ENCODE peak calls at places on chromosomes 2 and 18, in ten cellular contexts. One of them, this sample, is unnamed.
A peak's percentile ranks its signal among the peaks of the same experiment; 100 is the strongest.

GRCh38 chr2:29113891-29114321 is 1.3 kb upstream of the CLIP4 start:
- DNase-seq in A549: peak; percentile 83
- DNase-seq in HL-60: peak; percentile 23
- DNase-seq in colonic mucosa: peak; percentile 57
- DNase-seq in uterus: peak; percentile 18
- DNase-seq in foreskin fibroblast: peak; percentile 85
- DNase-seq in lower lobe of right lung: peak; percentile 80
- DNase-seq in osteocyte: no peak
- DNase-seq in fibroblast of the aortic adventitia: peak; percentile 85
- DNase-seq in mucosa of descending colon: peak; percentile 53
- DNase-seq in this sample: peak; percentile 81

GRCh38 chr2:229407170-229407569 is 136.1 kb upstream of the PID1 start:
- DNase-seq in A549: peak; percentile 90
- DNase-seq in HL-60: no peak
- DNase-seq in colonic mucosa: peak; percentile 53
- DNase-seq in uterus: peak; percentile 92
- DNase-seq in foreskin fibroblast: peak; percentile 93
- DNase-seq in lower lobe of right lung: peak; percentile 58
- DNase-seq in osteocyte: no peak
- DNase-seq in fibroblast of the aortic adventitia: peak; percentile 93
- DNase-seq in mucosa of descending colon: peak; percentile 20
- DNase-seq in this sample: peak; percentile 84

GRCh38 chr18:22699629-22700028 is 233.5 kb upstream of the RBBP8 start:
- DNase-seq in A549: no peak
- DNase-seq in HL-60: no peak
- DNase-seq in colonic mucosa: no peak
- DNase-seq in uterus: no peak
- DNase-seq in foreskin fibroblast: no peak
- DNase-seq in lower lobe of right lung: no peak
- DNase-seq in osteocyte: no peak
- DNase-seq in fibroblast of the aortic adventitia: no peak
- DNase-seq in mucosa of descending colon: no peak
- DNase-seq in this sample: no peak

GRCh38 chr18:48829443-48830149 is 121.2 kb downstream of the SMAD7 start:
- DNase-seq in A549: no peak
- DNase-seq in HL-60: no peak
- DNase-seq in colonic mucosa: no peak
- DNase-seq in uterus: peak; percentile 29
- DNase-seq in foreskin fibroblast: no peak
- DNase-seq in lower lobe of right lung: peak; percentile 51
- DNase-seq in osteocyte: peak; percentile 75
- DNase-seq in fibroblast of the aortic adventitia: no peak
- DNase-seq in mucosa of descending colon: no peak
- DNase-seq in this sample: peak; percentile 81

GRCh38 chr2:233143700-233144331 is 83.7 kb downstream of the INPP5D start:
- DNase-seq in A549: no peak
- DNase-seq in HL-60: no peak
- DNase-seq in colonic mucosa: no peak
- DNase-seq in uterus: no peak
- DNase-seq in foreskin fibroblast: no peak
- DNase-seq in lower lobe of right lung: no peak
- DNase-seq in osteocyte: no peak
- DNase-seq in fibroblast of the aortic adventitia: no peak
- DNase-seq in mucosa of descending colon: no peak
- DNase-seq in this sample: no peak

GRCh38 chr2:69491864-69492263 is 54.6 kb upstream of the NFU1 start:
- DNase-seq in A549: no peak
- DNase-seq in HL-60: no peak
- DNase-seq in colonic mucosa: no peak
- DNase-seq in uterus: no peak
- DNase-seq in foreskin fibroblast: no peak
- DNase-seq in lower lobe of right lung: no peak
- DNase-seq in osteocyte: no peak
- DNase-seq in fibroblast of the aortic adventitia: no peak
- DNase-seq in mucosa of descending colon: no peak
- DNase-seq in this sample: no peak

GRCh38 chr2:200747668-200748618 is 63.8 kb upstream of the BZW1 start:
- DNase-seq in A549: peak; percentile 94
- DNase-seq in HL-60: no peak
- DNase-seq in colonic mucosa: peak; percentile 43
- DNase-seq in uterus: no peak
- DNase-seq in foreskin fibroblast: peak; percentile 68
- DNase-seq in lower lobe of right lung: no peak
- DNase-seq in osteocyte: no peak
- DNase-seq in fibroblast of the aortic adventitia: peak; percentile 98
- DNase-seq in mucosa of descending colon: peak; percentile 64
- DNase-seq in this sample: no peak

GRCh38 chr2:95670167-95670566 is 78.4 kb downstream of the TRIM43 start:
- DNase-seq in A549: no peak
- DNase-seq in HL-60: no peak
- DNase-seq in colonic mucosa: no peak
- DNase-seq in uterus: no peak
- DNase-seq in foreskin fibroblast: peak; percentile 59
- DNase-seq in lower lobe of right lung: no peak
- DNase-seq in osteocyte: no peak
- DNase-seq in fibroblast of the aortic adventitia: peak; percentile 68
- DNase-seq in mucosa of descending colon: no peak
- DNase-seq in this sample: no peak

GRCh38 chr2:190119257-190119656 is 56.7 kb upstream of the MSTN start:
- DNase-seq in A549: no peak
- DNase-seq in HL-60: no peak
- DNase-seq in colonic mucosa: no peak
- DNase-seq in uterus: peak; percentile 25
- DNase-seq in foreskin fibroblast: no peak
- DNase-seq in lower lobe of right lung: peak; percentile 44
- DNase-seq in osteocyte: no peak
- DNase-seq in fibroblast of the aortic adventitia: peak; percentile 22
- DNase-seq in mucosa of descending colon: no peak
- DNase-seq in this sample: peak; percentile 64

GRCh38 chr2:234290196-234290595 is 206.7 kb downstream of the ARL4C start:
- DNase-seq in A549: no peak
- DNase-seq in HL-60: no peak
- DNase-seq in colonic mucosa: no peak
- DNase-seq in uterus: no peak
- DNase-seq in foreskin fibroblast: no peak
- DNase-seq in lower lobe of right lung: no peak
- DNase-seq in osteocyte: no peak
- DNase-seq in fibroblast of the aortic adventitia: no peak
- DNase-seq in mucosa of descending colon: no peak
- DNase-seq in this sample: no peak

DNA sequence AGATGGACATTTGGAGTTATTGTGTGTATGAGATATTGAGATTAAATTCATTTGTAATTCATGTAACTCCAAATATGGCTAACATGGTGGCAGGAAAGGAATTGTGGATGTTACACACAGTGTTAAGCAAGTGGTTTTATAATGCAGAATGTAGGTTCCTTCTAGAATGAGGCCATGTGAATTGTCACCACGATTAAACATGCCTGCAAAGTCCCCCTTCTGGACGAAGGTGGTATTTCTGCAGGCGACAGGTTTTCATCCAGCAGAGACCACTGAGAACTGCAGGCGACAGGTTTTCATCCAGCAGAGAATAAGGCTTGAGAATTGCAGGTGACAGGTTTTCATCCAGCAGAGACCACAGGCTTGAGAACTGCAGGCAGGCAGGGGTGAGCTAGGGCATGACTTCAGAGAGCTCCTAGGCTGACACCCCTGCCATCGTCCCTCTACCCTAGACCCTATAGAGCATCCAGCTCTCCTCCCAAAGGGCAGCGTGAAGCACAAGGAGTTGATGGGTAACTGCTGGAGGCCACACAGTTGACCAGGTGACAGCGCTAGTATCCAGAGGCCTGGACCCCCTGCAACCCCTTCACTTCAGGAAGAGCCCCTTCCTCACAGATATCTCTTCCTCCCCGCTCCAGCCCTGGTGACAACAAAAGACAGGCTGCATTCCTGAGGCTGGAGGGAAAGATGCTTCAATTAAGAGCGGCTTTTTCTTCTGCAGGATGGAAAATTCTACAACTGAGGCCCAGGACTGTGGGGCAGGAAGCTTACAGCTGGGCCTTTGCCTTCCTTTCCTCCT is 175.8 kb downstream of the LOXHD1 start:
- DNase-seq in A549: peak; percentile 35
- DNase-seq in HL-60: peak; percentile 65
- DNase-seq in colonic mucosa: peak; percentile 45
- DNase-seq in uterus: no peak
- DNase-seq in foreskin fibroblast: peak; percentile 30
- DNase-seq in lower lobe of right lung: no peak
- DNase-seq in osteocyte: no peak
- DNase-seq in fibroblast of the aortic adventitia: peak; percentile 48
- DNase-seq in mucosa of descending colon: peak; percentile 81
- DNase-seq in this sample: no peak
- TF ChIP-seq CTCF in A549: peak; percentile 35
- TF ChIP-seq CTCF in HL-60: peak; percentile 83
- TF ChIP-seq CTCF in colonic mucosa: peak; percentile 74
- TF ChIP-seq CTCF in uterus: peak; percentile 44
- TF ChIP-seq CTCF in foreskin fibroblast: peak; percentile 62
- TF ChIP-seq CTCF in lower lobe of right lung: peak; percentile 79
- TF ChIP-seq CTCF in osteocyte: peak; percentile 76
- TF ChIP-seq CTCF in fibroblast of the aortic adventitia: peak; percentile 72
- TF ChIP-seq CTCF in mucosa of descending colon: peak; percentile 44
- TF ChIP-seq CTCF in this sample: peak; percentile 82

DNA sequence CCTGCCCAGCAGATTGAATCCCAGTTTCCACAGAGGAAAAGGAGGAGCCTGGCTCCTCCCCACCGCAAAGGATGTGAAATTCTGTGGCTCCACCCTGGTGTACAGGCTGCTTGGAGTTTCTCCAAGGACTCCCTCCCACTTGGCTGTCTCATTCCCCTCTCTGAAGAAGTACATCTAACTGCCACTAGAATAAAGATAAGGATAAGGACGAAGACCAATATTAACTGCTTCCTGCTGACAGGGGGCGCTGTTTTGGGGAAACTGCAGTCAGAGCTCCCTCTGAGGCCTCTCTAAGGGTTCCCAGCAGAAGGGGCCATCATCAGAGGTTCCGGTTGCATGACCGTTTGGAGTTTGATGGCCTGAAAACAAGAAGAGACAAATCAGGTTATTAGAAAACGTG is 790.9 kb downstream of the CPS1 start:
- DNase-seq in A549: peak; percentile 18
- DNase-seq in HL-60: no peak
- DNase-seq in colonic mucosa: no peak
- DNase-seq in uterus: no peak
- DNase-seq in foreskin fibroblast: no peak
- DNase-seq in lower lobe of right lung: no peak
- DNase-seq in osteocyte: no peak
- DNase-seq in fibroblast of the aortic adventitia: no peak
- DNase-seq in mucosa of descending colon: no peak
- DNase-seq in this sample: no peak
- TF ChIP-seq CTCF in A549: no peak
- TF ChIP-seq CTCF in HL-60: no peak
- TF ChIP-seq CTCF in colonic mucosa: no peak
- TF ChIP-seq CTCF in uterus: no peak
- TF ChIP-seq CTCF in foreskin fibroblast: no peak
- TF ChIP-seq CTCF in lower lobe of right lung: no peak
- TF ChIP-seq CTCF in osteocyte: no peak
- TF ChIP-seq CTCF in fibroblast of the aortic adventitia: no peak
- TF ChIP-seq CTCF in mucosa of descending colon: no peak
- TF ChIP-seq CTCF in this sample: no peak

GRCh38 chr18:13726228-13726971 is at the start of the genes FAM210A and RNMT:
- DNase-seq in A549: peak; percentile 96
- DNase-seq in HL-60: peak; percentile 99
- DNase-seq in colonic mucosa: peak; percentile 98
- DNase-seq in uterus: peak; percentile 93
- DNase-seq in foreskin fibroblast: peak; percentile 96
- DNase-seq in lower lobe of right lung: peak; percentile 98
- DNase-seq in osteocyte: peak; percentile 97
- DNase-seq in fibroblast of the aortic adventitia: peak; percentile 94
- DNase-seq in mucosa of descending colon: peak; percentile 98
- DNase-seq in this sample: peak; percentile 97
- TF ChIP-seq CTCF in A549: no peak
- TF ChIP-seq CTCF in HL-60: no peak
- TF ChIP-seq CTCF in colonic mucosa: no peak
- TF ChIP-seq CTCF in uterus: peak; percentile 52
- TF ChIP-seq CTCF in foreskin fibroblast: no peak
- TF ChIP-seq CTCF in lower lobe of right lung: no peak
- TF ChIP-seq CTCF in osteocyte: no peak
- TF ChIP-seq CTCF in fibroblast of the aortic adventitia: no peak
- TF ChIP-seq CTCF in mucosa of descending colon: peak; percentile 18
- TF ChIP-seq CTCF in this sample: no peak

GRCh38 chr2:120305296-120305695 is 40.6 kb upstream of the INHBB start:
- DNase-seq in A549: peak; percentile 43
- DNase-seq in HL-60: no peak
- DNase-seq in colonic mucosa: no peak
- DNase-seq in uterus: peak; percentile 12
- DNase-seq in foreskin fibroblast: no peak
- DNase-seq in lower lobe of right lung: no peak
- DNase-seq in osteocyte: no peak
- DNase-seq in fibroblast of the aortic adventitia: no peak
- DNase-seq in mucosa of descending colon: peak; percentile 28
- DNase-seq in this sample: no peak
- TF ChIP-seq CTCF in A549: no peak
- TF ChIP-seq CTCF in HL-60: no peak
- TF ChIP-seq CTCF in colonic mucosa: peak; percentile 12
- TF ChIP-seq CTCF in uterus: no peak
- TF ChIP-seq CTCF in foreskin fibroblast: peak; percentile 11
- TF ChIP-seq CTCF in lower lobe of right lung: peak; percentile 23
- TF ChIP-seq CTCF in osteocyte: no peak
- TF ChIP-seq CTCF in fibroblast of the aortic adventitia: peak; percentile 22
- TF ChIP-seq CTCF in mucosa of descending colon: no peak
- TF ChIP-seq CTCF in this sample: no peak

GRCh38 chr2:197848602-197849001 is 44.2 kb downstream of the PLCL1 start:
- DNase-seq in A549: no peak
- DNase-seq in HL-60: no peak
- DNase-seq in colonic mucosa: no peak
- DNase-seq in uterus: no peak
- DNase-seq in foreskin fibroblast: no peak
- DNase-seq in lower lobe of right lung: no peak
- DNase-seq in osteocyte: no peak
- DNase-seq in fibroblast of the aortic adventitia: no peak
- DNase-seq in mucosa of descending colon: no peak
- DNase-seq in this sample: no peak

GRCh38 chr2:197853549-197853948 is 49.2 kb downstream of the PLCL1 start:
- DNase-seq in A549: no peak
- DNase-seq in HL-60: no peak
- DNase-seq in colonic mucosa: no peak
- DNase-seq in uterus: no peak
- DNase-seq in foreskin fibroblast: no peak
- DNase-seq in lower lobe of right lung: no peak
- DNase-seq in osteocyte: no peak
- DNase-seq in fibroblast of the aortic adventitia: no peak
- DNase-seq in mucosa of descending colon: peak; percentile 18
- DNase-seq in this sample: no peak

GRCh38 chr2:197852127-197852526 is 47.7 kb downstream of the PLCL1 start:
- DNase-seq in A549: no peak
- DNase-seq in HL-60: no peak
- DNase-seq in colonic mucosa: no peak
- DNase-seq in uterus: no peak
- DNase-seq in foreskin fibroblast: no peak
- DNase-seq in lower lobe of right lung: no peak
- DNase-seq in osteocyte: no peak
- DNase-seq in fibroblast of the aortic adventitia: no peak
- DNase-seq in mucosa of descending colon: no peak
- DNase-seq in this sample: no peak

GRCh38 chr2:197850882-197851281 is 46.5 kb downstream of the PLCL1 start:
- DNase-seq in A549: no peak
- DNase-seq in HL-60: no peak
- DNase-seq in colonic mucosa: no peak
- DNase-seq in uterus: no peak
- DNase-seq in foreskin fibroblast: no peak
- DNase-seq in lower lobe of right lung: no peak
- DNase-seq in osteocyte: no peak
- DNase-seq in fibroblast of the aortic adventitia: no peak
- DNase-seq in mucosa of descending colon: no peak
- DNase-seq in this sample: no peak

GRCh38 chr2:197851451-197851850 is 47.1 kb downstream of the PLCL1 start:
- DNase-seq in A549: no peak
- DNase-seq in HL-60: peak; percentile 14
- DNase-seq in colonic mucosa: no peak
- DNase-seq in uterus: no peak
- DNase-seq in foreskin fibroblast: no peak
- DNase-seq in lower lobe of right lung: no peak
- DNase-seq in osteocyte: no peak
- DNase-seq in fibroblast of the aortic adventitia: no peak
- DNase-seq in mucosa of descending colon: no peak
- DNase-seq in this sample: no peak
- TF ChIP-seq CTCF in A549: no peak
- TF ChIP-seq CTCF in HL-60: peak; percentile 8
- TF ChIP-seq CTCF in colonic mucosa: no peak
- TF ChIP-seq CTCF in uterus: no peak
- TF ChIP-seq CTCF in foreskin fibroblast: peak; percentile 8
- TF ChIP-seq CTCF in lower lobe of right lung: no peak
- TF ChIP-seq CTCF in osteocyte: no peak
- TF ChIP-seq CTCF in fibroblast of the aortic adventitia: no peak
- TF ChIP-seq CTCF in mucosa of descending colon: no peak
- TF ChIP-seq CTCF in this sample: no peak

This sample was measured in tibial artery.